ENCODE peak calls at places on chromosomes 2 and 18, in ten cellular contexts. D is T-helper 2 cell; G is HT-29; N is cardiac fibroblast; W is neuronal stem cell; F is hippocampal formation; V is AG08396; K is SHP77; B is activated naive CD4-positive, alpha-beta T cell; Z is cardiac muscle cell. L is an unnamed sample.

GRCh38 chr18:6370886-6371635 is 43.6 kb downstream of the L3MBTL4 start:
- DNase-seq in K (peak; percentile 73), B (no peak), F (no peak), V (no peak), G (peak; percentile 54), W (no peak), Z (no peak), N (no peak), D (no peak), L (no peak)

GRCh38 chr2:171602352-171602751 is 80.1 kb downstream of the CYBRD1 start:
- DNase-seq in Z (no peak), D (no peak), K (no peak), V (no peak), W (no peak), N (no peak), B (no peak), F (no peak), G (no peak), L (no peak)

GRCh38 chr2:215579809-215580208 is 143.9 kb upstream of the FN1 start:
- DNase-seq in Z (peak; percentile 89), B (no peak), K (peak; percentile 35), D (no peak), V (peak; percentile 15), F (no peak), N (peak; percentile 98), G (no peak), W (no peak), L (no peak)

GRCh38 chr2:171702781-171703556 is 15.7 kb downstream of the DYNC1I2 start:
- DNase-seq in Z (peak; percentile 19), N (peak; percentile 35), K (no peak), D (no peak), B (no peak), V (no peak), F (no peak), G (no peak), W (no peak), L (no peak)

GRCh38 chr2:55901322-55901721 is 22.3 kb downstream of the EFEMP1 start:
- DNase-seq in K (no peak), G (no peak), F (no peak), D (no peak), Z (peak; percentile 56), B (no peak), N (peak; percentile 64), V (peak; percentile 35), W (no peak), L (no peak)

GRCh38 chr2:189328451-189329249 is 112.6 kb upstream of the WDR75 start:
- DNase-seq in G (no peak), F (no peak), V (no peak), N (peak; percentile 79), Z (peak; percentile 67), B (no peak), K (no peak), D (no peak), W (no peak), L (no peak)

GRCh38 chr2:190340369-190340768 is 3.0 kb upstream of the INPP1 start:
- DNase-seq in N (peak; percentile 52), V (no peak), Z (no peak), B (no peak), F (no peak), W (peak; percentile 24), D (no peak), G (peak; percentile 63), K (peak; percentile 8), L (peak; percentile 46)

GRCh38 chr18:50327983-50328382 is 40.5 kb upstream of the CXXC1 start:
- DNase-seq in V (no peak), N (no peak), F (no peak), W (no peak), Z (no peak), D (no peak), B (no peak), G (no peak), K (no peak), L (no peak)

GRCh38 chr2:146817613-146818012 is 1027.2 kb upstream of the ACVR2A start:
- DNase-seq in G (no peak), N (no peak), B (no peak), K (no peak), W (no peak), V (no peak), Z (no peak), F (no peak), D (no peak), L (no peak)

GRCh38 chr2:110858135-110858737 is 125.9 kb downstream of the ACOXL start:
- DNase-seq in D (peak; percentile 99), V (no peak), K (peak; percentile 30), W (no peak), B (peak; percentile 28), Z (no peak), N (no peak), G (no peak), F (peak; percentile 16), L (no peak)

GRCh38 chr2:97726311-97727064 is 13.1 kb downstream of the ZAP70 start:
- DNase-seq in K (no peak), Z (peak; percentile 43), W (no peak), B (no peak), N (peak; percentile 23), G (no peak), D (no peak), F (no peak), V (no peak), L (no peak)

GRCh38 chr2:231605607-231606091 is 13.0 kb downstream of the TEX44 start:
- DNase-seq in F (peak; percentile 46), D (no peak), G (peak; percentile 44), V (no peak), N (no peak), B (no peak), W (no peak), K (peak; percentile 67), Z (no peak), L (no peak)

GRCh38 chr18:29218101-29218500 is 1041.2 kb upstream of the CDH2 start:
- DNase-seq in D (no peak), Z (no peak), G (no peak), N (peak; percentile 21), K (no peak), W (no peak), B (no peak), F (no peak), V (no peak), L (no peak)

GRCh38 chr2:24625728-24626484 is 134.9 kb downstream of the NCOA1 start:
- DNase-seq in V (no peak), Z (no peak), F (no peak), W (no peak), D (no peak), B (no peak), G (no peak), K (no peak), N (no peak), L (no peak)